ENCODE peak calls at places on chromosomes 13 and 19, in seven cellular contexts. B is neural crest cell, G is GM12865, E is AG04450, V is WTC11, R is breast epithelium, J is LNCaP clone FGC. X is an unnamed sample.

GRCh38 chr13:78604782-78605611 is 1.6 kb upstream of the POU4F1 start:
- DNase-seq in B (no peak), G (no peak), E (no peak), V (peak), R (no peak), J (no peak), X (no peak)

GRCh38 chr13:27110056-27110746 is 61.4 kb downstream of the USP12 start:
- DNase-seq in B (no peak), G (no peak), E (no peak), V (no peak), R (no peak), J (no peak), X (no peak)

GRCh38 chr13:40993987-40994386 is 25.1 kb downstream of the ELF1 start:
- DNase-seq in B (no peak), G (no peak), E (no peak), V (no peak), R (no peak), J (peak), X (no peak)

GRCh38 chr19:5692785-5693194 is 2.7 kb downstream of the RPL36 start:
- DNase-seq in B (no peak), G (no peak), E (no peak), V (no peak), R (no peak), J (no peak), X (no peak)

GRCh38 chr13:94411747-94412146 is 67.7 kb downstream of the DCT start:
- DNase-seq in B (no peak), G (no peak), E (no peak), V (no peak), R (no peak), J (no peak), X (no peak)

GRCh38 chr19:42207767-42208259 is 9.7 kb downstream of the DEDD2 start:
- DNase-seq in B (no peak), G (no peak), E (peak), V (no peak), R (no peak), J (no peak), X (peak)

GRCh38 chr13:22893149-22893548 is 287.6 kb upstream of the SGCG start:
- DNase-seq in B (no peak), G (no peak), E (no peak), V (no peak), R (no peak), J (no peak), X (no peak)

GRCh38 chr13:20191311-20191901 is 1.3 kb downstream of the GJB2 start:
- DNase-seq in B (no peak), G (no peak), E (no peak), V (no peak), R (no peak), J (no peak), X (no peak)

GRCh38 chr19:52190679-52191293 is 934 bp downstream of the PPP2R1A start:
- DNase-seq in B (peak), G (peak), E (no peak), V (peak), R (no peak), J (peak), X (peak)

GRCh38 chr13:84121456-84121855 is 239.2 kb upstream of the SLITRK1 start:
- DNase-seq in B (no peak), G (no peak), E (no peak), V (no peak), R (no peak), J (no peak), X (peak)

GRCh38 chr19:46670874-46671273 is 9.9 kb upstream of the DACT3 start:
- DNase-seq in B (no peak), G (no peak), E (no peak), V (no peak), R (no peak), J (no peak), X (peak)

GRCh38 chr13:48559638-48560320 is 26.9 kb upstream of the RCBTB2 start:
- DNase-seq in B (no peak), G (no peak), E (no peak), V (no peak), R (no peak), J (no peak), X (no peak)

GRCh38 chr13:38763446-38764381 is 76.8 kb downstream of the FREM2 start:
- DNase-seq in B (peak), G (peak), E (no peak), V (peak), R (no peak), J (peak), X (peak)

GRCh38 chr13:25046985-25047660 is 48.8 kb upstream of the PABPC3 start:
- DNase-seq in B (peak), G (no peak), E (peak), V (peak), R (no peak), J (no peak), X (no peak)

GRCh38 chr19:4536798-4537197 is 1.8 kb upstream of the PLIN5 start:
- DNase-seq in B (no peak), G (no peak), E (no peak), V (no peak), R (no peak), J (peak), X (no peak)

GRCh38 chr13:85724554-85725432 is 74.4 kb downstream of the SLITRK6 start:
- DNase-seq in B (no peak), G (no peak), E (peak), V (no peak), R (no peak), J (no peak), X (no peak)

GRCh38 chr13:21238267-21238666 is 61.8 kb downstream of the MRPL57 start:
- DNase-seq in B (no peak), G (no peak), E (no peak), V (no peak), R (no peak), J (no peak), X (no peak)

GRCh38 chr13:39217471-39217870 is 179.2 kb downstream of the NHLRC3 start:
- DNase-seq in B (no peak), G (no peak), E (no peak), V (no peak), R (no peak), J (no peak), X (no peak)

GRCh38 chr19:57599761-57600383 is at the start of gene ZNF530:
- DNase-seq in B (peak), G (peak), E (peak), V (peak), R (peak), J (peak), X (peak)

GRCh38 chr19:40530091-40530901 is 46.4 kb upstream of the SHKBP1 start:
- DNase-seq in B (peak), G (no peak), E (no peak), V (peak), R (no peak), J (no peak), X (no peak)

GRCh38 chr13:41463823-41464602 is 6.7 kb downstream of the RGCC start:
- DNase-seq in B (no peak), G (peak), E (no peak), V (no peak), R (no peak), J (no peak), X (no peak)

GRCh38 chr13:20714563-20715339 is 11.3 kb downstream of the IL17D start:
- DNase-seq in B (no peak), G (no peak), E (peak), V (no peak), R (no peak), J (no peak), X (no peak)

DNA sequence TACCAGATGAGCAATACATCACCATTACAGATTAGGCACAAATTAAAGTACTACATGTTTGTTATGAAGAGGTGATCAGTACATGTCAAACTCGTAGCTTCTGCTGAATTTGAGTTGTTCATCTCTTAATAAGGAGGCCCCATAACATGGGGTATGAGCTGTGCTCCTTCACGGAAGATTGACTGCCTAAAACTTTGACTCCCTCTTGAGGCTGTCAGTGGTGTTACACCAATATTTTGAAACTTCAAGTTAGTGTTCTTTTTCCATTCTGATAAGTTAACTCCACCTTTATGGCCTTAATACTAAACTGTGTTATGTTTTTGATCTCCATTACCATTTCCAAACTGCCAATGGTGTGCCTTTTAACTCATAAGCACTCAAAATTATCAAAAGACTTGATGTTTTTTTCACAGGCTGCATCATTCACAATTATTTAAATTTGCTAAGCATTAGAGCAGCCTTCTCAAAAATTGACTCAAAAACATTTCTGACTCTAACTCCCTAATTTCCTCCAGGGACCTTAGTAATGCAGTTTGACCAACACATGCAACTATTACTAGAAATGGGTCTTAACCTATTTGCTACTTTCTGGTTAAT is 1591.5 kb downstream of the PCDH9 start:
- DNase-seq in B (peak), G (peak), E (peak), V (no peak), R (no peak), J (no peak), X (peak)
- TF ChIP-seq CTCF in B (peak), G (peak), E (peak), V (peak), R (peak), J (peak), X (peak)

GRCh38 chr13:113584205-113584869 is at the start of gene TFDP1:
- DNase-seq in B (peak), G (peak), E (peak), V (peak), R (peak), J (peak), X (peak)

GRCh38 chr13:113584870-113585671 is 518 bp downstream of the TFDP1 start:
- DNase-seq in B (no peak), G (peak), E (no peak), V (no peak), R (peak), J (no peak), X (no peak)

GRCh38 chr13:113585828-113586355 is 1.3 kb downstream of the TFDP1 start:
- DNase-seq in B (no peak), G (no peak), E (no peak), V (no peak), R (peak), J (no peak), X (no peak)

GRCh38 chr13:113581871-113582270 is 2.7 kb upstream of the TFDP1 start:
- DNase-seq in B (no peak), G (no peak), E (no peak), V (no peak), R (no peak), J (no peak), X (no peak)

DNA sequence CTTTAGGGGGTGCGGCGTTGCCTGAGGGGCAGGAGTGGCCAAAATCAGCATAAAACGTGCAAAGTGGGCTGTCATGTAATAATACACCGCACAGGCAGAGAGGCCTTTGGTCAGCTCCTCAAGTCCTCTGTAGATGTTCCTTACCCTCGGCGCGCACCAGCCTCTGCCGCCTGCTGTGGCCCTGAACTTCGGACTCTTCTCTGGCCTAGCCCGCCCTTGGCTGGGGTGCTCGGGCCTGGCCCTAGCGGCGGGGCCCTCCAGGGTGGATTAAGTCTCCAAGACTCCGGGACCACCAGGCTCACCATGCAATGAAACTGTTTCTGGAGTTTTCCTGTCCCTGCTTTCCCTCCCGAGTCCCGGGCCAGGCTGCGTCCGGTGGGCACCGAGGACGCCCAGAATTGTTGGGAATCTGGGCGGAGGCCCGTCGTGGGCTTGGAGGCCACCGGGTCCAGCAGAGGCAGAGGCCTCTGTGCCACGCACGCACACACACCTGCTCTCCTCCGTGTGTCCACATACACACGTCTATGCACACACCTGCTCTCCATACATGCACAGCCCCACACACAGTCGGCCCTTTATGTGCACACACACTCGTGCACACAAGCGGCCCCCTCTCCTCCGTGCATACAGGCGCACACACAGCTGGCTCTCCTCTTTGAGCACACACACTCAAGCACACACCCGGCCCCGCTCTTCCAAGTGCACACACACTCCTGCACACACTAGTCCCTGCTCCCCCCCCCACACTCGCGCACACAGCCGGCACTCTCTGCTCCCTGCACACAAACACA is 1.5 kb upstream of the TFDP1 start:
- DNase-seq in B (no peak), G (no peak), E (no peak), V (no peak), R (peak), J (no peak), X (no peak)
- TF ChIP-seq CTCF in B (no peak), G (no peak), E (no peak), V (no peak), R (no peak), J (no peak), X (no peak)

DNA sequence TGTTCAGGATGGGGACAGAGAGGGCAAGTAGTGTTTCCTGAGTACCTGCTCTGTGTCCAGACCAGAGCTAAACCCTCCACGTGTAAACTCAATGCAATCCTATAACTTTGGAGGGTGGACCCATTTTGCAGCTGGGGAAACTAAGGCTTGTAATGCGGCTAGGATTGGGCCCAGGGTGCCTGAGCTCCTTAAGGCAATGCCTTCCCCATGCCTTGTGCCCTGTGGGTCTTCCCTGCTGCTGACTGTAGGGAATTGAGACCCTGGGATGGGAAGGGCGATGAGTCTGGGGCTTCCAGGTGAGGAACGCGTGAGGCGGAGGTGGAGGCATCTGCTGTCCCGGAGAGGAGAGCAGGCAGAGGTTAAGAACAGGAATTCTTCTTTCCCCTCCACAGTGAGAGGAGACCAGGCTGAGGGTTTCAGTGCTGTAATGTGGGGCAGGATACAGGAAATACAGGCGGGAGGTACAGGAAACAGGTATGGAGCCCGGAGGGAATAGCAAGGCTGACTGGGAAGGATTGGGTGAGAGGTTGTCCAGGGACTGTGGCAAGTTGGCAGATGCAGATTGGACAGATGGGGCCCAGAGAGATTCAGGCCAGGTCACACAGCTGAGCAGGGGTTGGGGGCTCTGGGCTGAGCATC is 19.2 kb downstream of the SLC27A1 start:
- DNase-seq in B (no peak), G (no peak), E (no peak), V (no peak), R (no peak), J (no peak), X (no peak)
- TF ChIP-seq CTCF in B (no peak), G (no peak), E (no peak), V (no peak), R (no peak), J (no peak), X (no peak)

GRCh38 chr19:35090795-35091214 is 24.8 kb upstream of the FXYD3 start:
- DNase-seq in B (no peak), G (no peak), E (no peak), V (peak), R (no peak), J (no peak), X (no peak)
- TF ChIP-seq CTCF in B (peak), G (no peak), E (no peak), V (peak), R (no peak), J (no peak), X (peak)

DNA sequence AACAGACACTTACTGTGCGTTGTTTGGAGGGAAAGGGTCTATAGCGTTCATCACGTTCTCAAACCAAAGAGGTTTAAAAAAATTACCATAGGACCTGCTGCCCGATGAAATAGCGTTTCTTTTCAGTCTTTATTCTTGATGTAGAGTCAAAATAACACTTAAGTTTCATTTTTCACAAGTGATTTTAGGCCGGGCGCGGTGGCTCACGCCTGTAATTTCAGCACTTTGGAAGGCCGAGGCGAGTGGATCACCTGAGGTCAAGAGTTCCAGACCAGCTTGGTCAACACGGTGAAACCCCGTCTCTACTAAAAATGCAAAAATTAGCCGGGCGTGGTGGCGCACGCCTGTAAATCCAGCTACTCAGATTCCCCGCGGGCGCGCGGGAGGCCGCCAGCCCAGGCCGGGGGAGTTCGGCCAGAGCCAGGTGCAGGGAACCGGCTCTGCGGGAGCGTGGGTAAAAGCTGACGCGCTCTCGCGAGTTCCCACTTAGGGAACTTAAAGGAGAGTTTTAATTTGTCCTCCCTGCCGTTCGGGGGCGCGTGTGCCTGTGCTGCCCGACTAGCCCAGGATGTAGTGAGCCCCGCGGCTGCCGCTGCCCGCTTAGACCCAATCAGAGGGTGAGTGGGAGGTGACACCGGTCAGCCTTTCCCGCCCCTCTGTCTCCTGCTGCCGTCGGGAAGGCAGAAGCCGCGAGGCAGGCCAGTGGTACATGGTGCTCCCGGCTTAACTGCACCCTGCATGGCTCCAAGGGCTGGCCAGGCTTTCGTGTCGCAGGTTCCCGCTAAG is 35.8 kb upstream of the NEK3 start:
- DNase-seq in B (no peak), G (peak), E (peak), V (peak), R (peak), J (no peak), X (no peak)
- TF ChIP-seq CTCF in B (no peak), G (no peak), E (no peak), V (no peak), R (no peak), J (no peak), X (no peak)

DNA sequence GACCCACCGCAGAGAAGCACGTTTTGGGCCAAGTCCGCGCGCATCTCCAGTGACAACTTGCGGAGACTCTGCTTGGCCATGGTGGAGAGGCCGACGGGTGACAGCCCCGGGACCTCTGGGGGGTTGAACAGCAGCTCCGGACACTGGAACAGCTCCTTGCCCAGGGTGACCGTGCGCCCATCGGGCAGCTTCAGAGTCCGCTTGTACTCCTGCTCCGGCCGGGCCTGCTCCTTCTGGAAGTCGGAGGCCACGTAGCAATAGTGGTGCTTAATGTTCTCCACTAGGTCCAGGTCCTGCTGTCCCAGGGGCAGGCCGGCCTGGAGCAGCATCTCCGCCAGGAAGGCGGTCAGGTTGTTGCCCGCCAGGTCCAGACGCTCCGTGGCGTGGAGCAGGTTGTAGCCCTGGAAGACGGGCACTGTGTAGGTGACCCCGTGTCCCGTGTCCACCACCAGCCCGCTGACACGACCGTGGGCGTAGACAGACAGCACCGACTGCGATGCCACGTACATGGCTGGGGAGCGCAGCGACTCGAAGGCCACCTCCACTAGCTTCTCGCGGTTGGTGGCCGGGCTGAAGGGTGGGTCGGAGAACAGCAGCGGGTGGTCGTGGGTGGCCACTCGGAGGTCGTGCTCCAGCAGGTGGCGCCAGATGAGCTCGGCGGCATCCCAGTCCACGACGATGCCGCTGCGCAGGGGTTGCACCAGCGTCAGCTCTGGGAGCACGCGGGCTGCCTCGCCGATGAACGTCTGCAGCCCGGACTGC is 743 bp downstream of the ACTL9 start:
- DNase-seq in B (peak), G (no peak), E (no peak), V (peak), R (no peak), J (no peak), X (no peak)
- TF ChIP-seq CTCF in B (peak), G (no peak), E (no peak), V (no peak), R (no peak), J (peak), X (no peak)

GRCh38 chr13:98094678-98095266 is 48.1 kb upstream of the FARP1 start:
- DNase-seq in B (no peak), G (no peak), E (no peak), V (no peak), R (no peak), J (no peak), X (no peak)

GRCh38 chr13:98098511-98098910 is 44.4 kb upstream of the FARP1 start:
- DNase-seq in B (no peak), G (no peak), E (peak), V (no peak), R (no peak), J (no peak), X (peak)

GRCh38 chr13:98092888-98093287 is 50.0 kb upstream of the FARP1 start:
- DNase-seq in B (no peak), G (no peak), E (no peak), V (no peak), R (no peak), J (no peak), X (no peak)

GRCh38 chr13:98099627-98100026 is 43.3 kb upstream of the FARP1 start:
- DNase-seq in B (no peak), G (no peak), E (no peak), V (no peak), R (no peak), J (no peak), X (no peak)

GRCh38 chr13:98097749-98098148 is 45.1 kb upstream of the FARP1 start:
- DNase-seq in B (no peak), G (no peak), E (no peak), V (no peak), R (no peak), J (no peak), X (no peak)
- TF ChIP-seq CTCF in B (no peak), G (no peak), E (no peak), V (no peak), R (no peak), J (no peak), X (no peak)

GRCh38 chr19:31361728-31362127 is 12.5 kb upstream of the TSHZ3 start:
- DNase-seq in B (no peak), G (no peak), E (no peak), V (no peak), R (no peak), J (no peak), X (no peak)

GRCh38 chr19:31364956-31365355 is 15.7 kb upstream of the TSHZ3 start:
- DNase-seq in B (no peak), G (no peak), E (no peak), V (no peak), R (no peak), J (no peak), X (no peak)
- TF ChIP-seq CTCF in B (no peak), G (no peak), E (no peak), V (no peak), R (no peak), J (no peak), X (no peak)

GRCh38 chr13:29564828-29565227 is 30.7 kb downstream of the SLC7A1 start:
- DNase-seq in B (no peak), G (no peak), E (no peak), V (no peak), R (no peak), J (no peak), X (no peak)
- TF ChIP-seq CTCF in B (no peak), G (no peak), E (peak), V (no peak), R (no peak), J (peak), X (peak)

X was measured in HFFc6.